ENCODE peak calls at places on chromosomes 13 and 19, in seven cellular contexts. T is Peyer's patch, Y is A549, B is transverse colon, X is NB4, S is tibial nerve, Q is adrenal gland. J is an unnamed sample.

GRCh38 chr19:29549105-29550070 is 23.6 kb downstream of the VSTM2B start:
- DNase-seq in T (no peak), Y (no peak), B (no peak), X (no peak), S (no peak), Q (no peak), J (no peak)

GRCh38 chr13:21047591-21048282 is 13.6 kb downstream of the LATS2 start:
- DNase-seq in T (no peak), Y (no peak), B (no peak), X (peak), S (no peak), Q (peak), J (no peak)

GRCh38 chr13:113022391-113023216 is 53.6 kb downstream of the MCF2L start:
- DNase-seq in T (no peak), Y (no peak), B (no peak), X (no peak), S (no peak), Q (no peak), J (no peak)

GRCh38 chr19:54041969-54042606 is 21.6 kb downstream of the VSTM1 start:
- DNase-seq in T (no peak), Y (no peak), B (no peak), X (no peak), S (no peak), Q (no peak), J (no peak)

GRCh38 chr19:35474104-35474503 is 16.2 kb downstream of the KRTDAP start:
- DNase-seq in T (no peak), Y (no peak), B (no peak), X (no peak), S (no peak), Q (no peak), J (no peak)

GRCh38 chr19:4059493-4059880 is 7.2 kb downstream of the ZBTB7A start:
- DNase-seq in T (peak), Y (no peak), B (peak), X (no peak), S (no peak), Q (no peak), J (no peak)

GRCh38 chr13:99087954-99088491 is 110.2 kb upstream of the DOCK9 start:
- DNase-seq in T (peak), Y (no peak), B (peak), X (no peak), S (no peak), Q (no peak), J (no peak)

GRCh38 chr19:36215276-36216171 is 618 bp downstream of the ZNF146 start:
- DNase-seq in T (no peak), Y (peak), B (peak), X (peak), S (no peak), Q (peak), J (no peak)

DNA sequence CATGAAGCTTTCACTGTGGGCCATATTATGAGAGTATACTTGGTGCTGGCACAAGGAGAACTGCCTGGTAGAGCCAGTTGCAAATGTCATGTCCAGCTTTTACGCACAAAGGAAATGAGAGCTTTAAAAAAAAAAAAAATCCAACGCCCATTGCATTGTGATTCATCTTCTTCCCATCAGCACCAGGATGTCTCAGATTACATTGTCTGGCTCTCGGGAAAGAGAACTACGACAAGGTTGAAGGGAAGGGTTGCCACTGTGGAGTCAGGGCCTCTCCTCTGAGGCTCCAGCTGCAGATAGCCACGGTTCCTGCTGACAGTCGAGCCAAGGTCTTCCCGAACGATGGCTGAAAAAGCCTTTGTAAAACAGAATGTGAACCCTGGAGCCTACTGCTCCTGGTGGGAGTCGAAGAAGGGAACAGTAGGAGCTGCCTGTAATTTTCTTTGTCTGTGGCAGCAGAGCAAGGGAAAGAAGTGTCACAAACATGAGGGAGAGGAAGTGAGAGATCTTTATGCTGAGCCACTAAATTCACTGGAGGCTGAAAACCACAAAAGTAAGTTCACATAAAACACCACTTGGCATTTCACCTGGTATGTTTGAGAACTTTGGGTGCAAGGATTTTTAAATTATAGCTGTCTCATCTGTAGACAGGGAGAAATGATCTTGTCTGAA is 704.7 kb downstream of the DIAPH3 start:
- DNase-seq in T (no peak), Y (no peak), B (no peak), X (no peak), S (no peak), Q (peak), J (no peak)
- TF ChIP-seq POLR2A in T (no peak), Y (no peak), B (no peak), X (no peak), S (no peak), Q (peak), J (no peak)

DNA sequence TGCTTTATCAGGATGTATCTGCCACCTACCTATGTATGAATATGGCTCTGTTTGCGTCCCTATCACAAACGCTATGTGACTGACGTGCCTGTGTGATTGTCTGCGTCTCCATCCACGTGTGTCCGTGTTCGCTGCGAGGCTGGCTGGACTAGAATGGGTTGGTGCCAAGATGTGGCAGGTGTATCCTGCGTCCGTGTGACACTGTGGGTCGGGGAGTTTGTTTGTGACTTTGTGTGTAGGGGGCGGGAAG is 6.7 kb upstream of the HOOK2 start:
- DNase-seq in T (no peak), Y (no peak), B (no peak), X (no peak), S (no peak), Q (no peak), J (peak)
- TF ChIP-seq POLR2A in T (no peak), Y (no peak), B (no peak), X (no peak), S (no peak), Q (no peak), J (no peak)

GRCh38 chr19:17831419-17831888 is 10.1 kb upstream of the INSL3 start:
- DNase-seq in T (no peak), Y (no peak), B (no peak), X (no peak), S (no peak), Q (no peak), J (no peak)
- TF ChIP-seq POLR2A in T (no peak), Y (no peak), B (no peak), X (no peak), S (no peak), Q (no peak), J (no peak)

GRCh38 chr19:42283248-42284065 is 14.4 kb downstream of the CIC start:
- DNase-seq in T (peak), Y (peak), B (peak), X (peak), S (peak), Q (peak), J (peak)
- TF ChIP-seq POLR2A in T (no peak), Y (peak), B (peak), X (no peak), S (no peak), Q (peak), J (no peak)

GRCh38 chr19:13037718-13038117 is 42.4 kb downstream of the NFIX start:
- DNase-seq in T (no peak), Y (no peak), B (no peak), X (no peak), S (no peak), Q (no peak), J (no peak)

GRCh38 chr19:13035820-13036365 is 40.6 kb downstream of the NFIX start:
- DNase-seq in T (no peak), Y (no peak), B (no peak), X (no peak), S (no peak), Q (no peak), J (no peak)

GRCh38 chr19:13034636-13035035 is 39.4 kb downstream of the NFIX start:
- DNase-seq in T (no peak), Y (no peak), B (no peak), X (no peak), S (no peak), Q (no peak), J (no peak)

GRCh38 chr19:13037161-13037560 is 41.9 kb downstream of the NFIX start:
- DNase-seq in T (no peak), Y (peak), B (no peak), X (peak), S (no peak), Q (no peak), J (no peak)

DNA sequence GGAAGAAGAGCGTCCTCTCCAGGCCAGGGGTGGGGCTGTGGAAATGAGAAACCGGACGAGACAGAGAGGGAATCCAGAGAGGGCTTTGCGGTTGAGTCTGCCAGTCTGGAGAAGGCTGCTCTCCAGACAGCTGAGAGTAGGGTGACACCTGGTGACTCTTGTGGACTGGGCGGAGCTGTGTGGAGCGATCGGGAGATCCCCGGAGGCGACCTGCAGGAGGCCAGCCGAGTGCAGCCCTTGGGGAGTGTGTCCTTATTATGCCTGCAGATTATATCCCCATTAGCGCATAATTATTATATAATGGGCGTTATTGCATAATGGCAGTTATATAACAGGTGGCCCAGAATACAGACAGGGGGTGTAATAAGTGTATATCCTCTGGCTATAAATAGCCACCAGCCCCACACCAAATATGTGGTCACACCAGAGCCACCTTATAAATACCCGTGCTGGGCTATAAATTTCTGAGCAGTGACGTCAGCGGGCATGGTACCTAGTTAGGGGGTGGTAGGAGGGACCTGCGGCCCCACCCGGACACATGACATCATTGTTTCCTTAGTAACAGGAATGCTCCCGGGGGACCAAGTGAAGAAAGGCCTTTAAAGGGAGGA is 41.2 kb downstream of the NFIX start:
- DNase-seq in T (peak), Y (peak), B (peak), X (peak), S (no peak), Q (no peak), J (no peak)
- TF ChIP-seq POLR2A in T (peak), Y (no peak), B (no peak), X (no peak), S (no peak), Q (no peak), J (no peak)

DNA sequence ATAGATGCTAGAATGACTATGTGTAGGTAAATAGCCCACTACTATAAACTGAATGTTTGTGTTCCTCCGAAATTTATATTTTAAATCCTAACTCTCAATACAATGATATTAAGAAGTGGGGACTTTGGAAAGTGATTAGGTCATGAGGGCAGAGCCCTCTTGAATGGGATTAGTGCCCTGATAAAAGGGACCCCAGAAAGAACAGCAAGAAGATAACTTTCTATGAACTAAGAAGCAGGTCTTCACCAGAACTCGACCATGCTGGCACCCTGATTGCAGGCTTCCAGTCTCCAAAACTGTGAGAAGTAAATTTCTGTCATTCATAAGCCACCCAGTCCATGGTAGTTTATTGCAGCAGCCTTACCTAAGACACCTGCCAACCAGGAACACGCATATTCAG is 33.9 kb downstream of the OXGR1 start:
- DNase-seq in T (no peak), Y (no peak), B (no peak), X (no peak), S (no peak), Q (no peak), J (no peak)
- TF ChIP-seq POLR2A in T (no peak), Y (no peak), B (no peak), X (no peak), S (no peak), Q (no peak), J (no peak)

GRCh38 chr19:48858984-48859710 is 9.3 kb downstream of the PLEKHA4 start:
- DNase-seq in T (no peak), Y (no peak), B (peak), X (peak), S (no peak), Q (no peak), J (no peak)
- TF ChIP-seq POLR2A in T (no peak), Y (no peak), B (no peak), X (no peak), S (no peak), Q (no peak), J (no peak)

GRCh38 chr13:77699059-77699680 is 1.7 kb downstream of the SLAIN1 start:
- DNase-seq in T (no peak), Y (no peak), B (no peak), X (peak), S (no peak), Q (no peak), J (no peak)

GRCh38 chr13:77698211-77699058 is 948 bp downstream of the SLAIN1 start:
- DNase-seq in T (peak), Y (no peak), B (peak), X (peak), S (no peak), Q (peak), J (no peak)

GRCh38 chr13:77696863-77697207 is 652 bp upstream of the SLAIN1 start:
- DNase-seq in T (no peak), Y (no peak), B (no peak), X (no peak), S (no peak), Q (no peak), J (no peak)

GRCh38 chr13:77696006-77696862 is 1.3 kb upstream of the SLAIN1 start:
- DNase-seq in T (no peak), Y (no peak), B (no peak), X (no peak), S (no peak), Q (no peak), J (no peak)

GRCh38 chr13:77697208-77698103 is at the start of gene SLAIN1:
- DNase-seq in T (peak), Y (peak), B (peak), X (peak), S (peak), Q (peak), J (no peak)
- TF ChIP-seq POLR2A in T (no peak), Y (peak), B (no peak), X (peak), S (no peak), Q (peak), J (no peak)

GRCh38 chr13:44694842-44695241 is 118.7 kb upstream of the TSC22D1 start:
- DNase-seq in T (no peak), Y (no peak), B (no peak), X (no peak), S (no peak), Q (no peak), J (no peak)

GRCh38 chr13:44693156-44693826 is 117.2 kb upstream of the TSC22D1 start:
- DNase-seq in T (no peak), Y (no peak), B (no peak), X (no peak), S (no peak), Q (no peak), J (no peak)

GRCh38 chr13:44690376-44690775 is 114.2 kb upstream of the TSC22D1 start:
- DNase-seq in T (no peak), Y (no peak), B (no peak), X (no peak), S (no peak), Q (no peak), J (no peak)

GRCh38 chr13:44695520-44695919 is 119.4 kb upstream of the TSC22D1 start:
- DNase-seq in T (no peak), Y (no peak), B (no peak), X (no peak), S (no peak), Q (no peak), J (no peak)

GRCh38 chr13:44692173-44692713 is 116.1 kb upstream of the TSC22D1 start:
- DNase-seq in T (no peak), Y (peak), B (no peak), X (peak), S (no peak), Q (no peak), J (no peak)
- TF ChIP-seq POLR2A in T (no peak), Y (peak), B (no peak), X (no peak), S (no peak), Q (no peak), J (no peak)

J was measured in esophagus squamous epithelium.